ENCODE peak calls at places on chromosome 11, in five cellular contexts. D is transverse colon, C is endothelial cell of umbilical vein, G is sigmoid colon, E is prostate gland. R is an unnamed sample.

GRCh38 chr11:46127150-46127638 is 5.9 kb upstream of the PHF21A start:
- DNase-seq in C (no peak), G (no peak), D (peak), E (no peak), R (no peak)

GRCh38 chr11:115452245-115452644 is 52.0 kb downstream of the CADM1 start:
- DNase-seq in D (no peak), G (no peak), E (no peak), C (no peak), R (no peak)

GRCh38 chr11:100557830-100558611 is 129.1 kb upstream of the ARHGAP42 start:
- DNase-seq in D (no peak), G (no peak), E (no peak), C (no peak), R (no peak)

GRCh38 chr11:23359297-23359696 is 499.0 kb upstream of the CCDC179 start:
- DNase-seq in D (peak), G (no peak), E (no peak), C (peak), R (no peak)

GRCh38 chr11:81303265-81303664 is 1430.4 kb downstream of the FAM181B start:
- DNase-seq in E (no peak), D (no peak), C (no peak), G (no peak), R (no peak)

GRCh38 chr11:113137735-113138529 is 176.5 kb upstream of the TTC12 start:
- DNase-seq in G (no peak), D (no peak), C (no peak), E (no peak), R (no peak)

GRCh38 chr11:17414317-17414737 is 25.9 kb upstream of the KCNJ11 start:
- DNase-seq in E (no peak), D (peak), C (no peak), G (no peak), R (peak)

GRCh38 chr11:75450826-75451783 is 18.1 kb upstream of the KLHL35 start:
- DNase-seq in E (no peak), G (no peak), D (no peak), C (no peak), R (no peak)

GRCh38 chr11:121048464-121049233 is 24.7 kb downstream of the TBCEL start:
- DNase-seq in E (no peak), D (no peak), G (no peak), C (no peak), R (no peak)

GRCh38 chr11:94315664-94316063 is 11.3 kb downstream of the IZUMO1R start:
- DNase-seq in E (no peak), C (no peak), G (no peak), D (no peak), R (no peak)

GRCh38 chr11:65505434-65506315 is 6.8 kb downstream of the MALAT1 start:
- DNase-seq in D (no peak), G (peak), C (peak), E (peak), R (no peak)

GRCh38 chr11:75826463-75827220 is 11.6 kb downstream of the UVRAG start:
- DNase-seq in C (peak), E (no peak), G (no peak), D (no peak), R (no peak)

GRCh38 chr11:116657842-116658825 is 114.7 kb downstream of the BUD13 start:
- DNase-seq in D (no peak), E (no peak), C (no peak), G (no peak), R (no peak)

GRCh38 chr11:88631497-88631896 is 294.0 kb upstream of the CTSC start:
- DNase-seq in G (no peak), D (no peak), C (no peak), E (no peak), R (no peak)

GRCh38 chr11:69100454-69101099 is 51.8 kb downstream of the TPCN2 start:
- DNase-seq in D (no peak), G (no peak), C (no peak), E (no peak), R (no peak)

GRCh38 chr11:15688351-15688792 is 573.6 kb downstream of the INSC start:
- DNase-seq in G (no peak), E (no peak), C (no peak), D (no peak), R (no peak)

GRCh38 chr11:103806130-103806900 is 230.1 kb upstream of the DDI1 start:
- DNase-seq in G (no peak), D (no peak), E (no peak), C (peak), R (no peak)

GRCh38 chr11:95057959-95058358 is 8.7 kb downstream of the KDM4F start:
- DNase-seq in C (no peak), G (no peak), E (no peak), D (no peak), R (no peak)

GRCh38 chr11:102010776-102011500 is 36.3 kb upstream of the CFAP300 start:
- DNase-seq in C (peak), D (peak), E (peak), G (no peak), R (peak)

GRCh38 chr11:99519095-99519494 is 498.3 kb downstream of the CNTN5 start:
- DNase-seq in D (no peak), G (no peak), C (no peak), E (no peak), R (no peak)

GRCh38 chr11:35523861-35524260 is 1.6 kb downstream of the PAMR1 start:
- DNase-seq in E (no peak), D (no peak), C (no peak), G (no peak), R (no peak)

GRCh38 chr11:35524780-35525179 is 636 bp downstream of the PAMR1 start:
- DNase-seq in D (no peak), C (no peak), G (no peak), E (no peak), R (no peak)

GRCh38 chr11:35526370-35526792 is 965 bp upstream of the PAMR1 start:
- DNase-seq in D (no peak), C (no peak), E (no peak), G (no peak), R (no peak)

GRCh38 chr11:35523351-35523768 is 2.1 kb downstream of the PAMR1 start:
- DNase-seq in G (no peak), D (no peak), C (no peak), E (no peak), R (no peak)

DNA sequence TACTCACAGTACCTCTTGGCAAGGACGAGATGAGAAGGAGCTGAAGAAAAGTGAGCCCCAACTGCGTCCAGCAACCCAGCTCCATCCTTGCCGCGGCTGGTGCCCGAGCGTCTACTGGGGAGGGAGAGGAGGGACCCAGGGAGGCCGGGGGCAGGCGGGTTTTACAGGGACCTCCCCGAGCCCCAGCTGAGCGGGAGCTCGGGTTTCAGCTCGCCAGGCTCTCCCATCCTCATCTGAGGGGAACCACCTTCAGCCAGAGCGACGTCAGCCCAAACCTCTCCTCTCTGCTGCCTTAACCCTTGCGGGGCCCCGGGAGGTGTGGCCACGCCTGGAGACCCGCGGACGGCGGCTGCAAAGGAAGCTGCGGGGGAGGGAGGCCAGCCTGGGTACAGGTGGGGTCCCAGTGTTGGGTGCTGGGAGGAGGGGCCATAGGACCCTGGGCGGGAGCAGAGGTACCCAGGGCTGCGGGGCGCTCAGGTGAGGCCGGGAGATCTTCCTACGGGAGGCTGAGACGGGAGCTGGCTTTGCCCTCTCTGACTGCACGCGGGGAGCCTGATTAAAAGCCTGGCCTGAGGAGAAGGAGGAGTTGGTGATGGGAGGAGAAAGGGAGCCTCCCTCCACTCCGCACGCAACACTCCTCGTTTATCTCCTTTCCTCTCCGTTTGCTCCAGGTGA is at the start of gene PAMR1:
- DNase-seq in G (peak), E (peak), C (no peak), D (peak), R (peak)
- TF ChIP-seq POLR2A in G (no peak), E (no peak), C (no peak), D (peak), R (no peak)

GRCh38 chr11:37502202-37502601 is 904.2 kb upstream of the RAG2 start:
- DNase-seq in G (no peak), C (no peak), D (no peak), E (no peak), R (no peak)

GRCh38 chr11:37505406-37505805 is 907.4 kb upstream of the RAG2 start:
- DNase-seq in E (no peak), G (no peak), C (no peak), D (no peak), R (no peak)

GRCh38 chr11:37504066-37504611 is 906.1 kb upstream of the RAG2 start:
- DNase-seq in E (no peak), C (no peak), G (no peak), D (no peak), R (no peak)

GRCh38 chr11:37504925-37505324 is 906.9 kb upstream of the RAG2 start:
- DNase-seq in C (no peak), G (no peak), D (no peak), E (no peak), R (no peak)

GRCh38 chr11:37503411-37504065 is 905.5 kb upstream of the RAG2 start:
- DNase-seq in G (no peak), D (no peak), E (no peak), C (no peak), R (no peak)
- TF ChIP-seq POLR2AphosphoS5 in G (no peak), D (no peak), E (no peak), C (no peak), R (no peak)

GRCh38 chr11:6745465-6746015 is 26.2 kb downstream of the OR2AG2 start:
- DNase-seq in E (no peak), D (no peak), G (no peak), C (peak), R (no peak)
- H3K4me3 ChIP-seq in E (no peak), D (peak), G (no peak), C (peak), R (peak)

GRCh38 chr11:86952221-86952875 is 2.8 kb downstream of the FZD4 start:
- DNase-seq in G (no peak), C (peak), E (peak), D (no peak), R (no peak)

GRCh38 chr11:86954288-86955110 is 696 bp downstream of the FZD4 start:
- DNase-seq in C (peak), D (peak), G (peak), E (no peak), R (no peak)

GRCh38 chr11:86952933-86953637 is 2.1 kb downstream of the FZD4 start:
- DNase-seq in D (no peak), C (peak), G (no peak), E (no peak), R (no peak)

GRCh38 chr11:86955674-86956522 is 703 bp upstream of the FZD4 start:
- DNase-seq in D (peak), C (peak), G (peak), E (peak), R (peak)

GRCh38 chr11:86955111-86955673 is at the start of gene FZD4:
- DNase-seq in G (peak), E (peak), C (peak), D (peak), R (peak)
- TF ChIP-seq POLR2A in G (no peak), E (peak), C (peak), D (no peak), R (no peak)

GRCh38 chr11:34167961-34168360 is 62.5 kb downstream of the NAT10 start:
- DNase-seq in D (no peak), E (peak), C (no peak), G (no peak), R (no peak)

GRCh38 chr11:34165786-34166557 is 60.5 kb downstream of the NAT10 start:
- DNase-seq in D (no peak), G (no peak), C (no peak), E (peak), R (no peak)

GRCh38 chr11:34166806-34167740 is 61.6 kb downstream of the NAT10 start:
- DNase-seq in D (no peak), G (no peak), E (no peak), C (no peak), R (no peak)

GRCh38 chr11:34169664-34170063 is 64.2 kb downstream of the NAT10 start:
- DNase-seq in E (no peak), G (no peak), C (no peak), D (no peak), R (no peak)

DNA sequence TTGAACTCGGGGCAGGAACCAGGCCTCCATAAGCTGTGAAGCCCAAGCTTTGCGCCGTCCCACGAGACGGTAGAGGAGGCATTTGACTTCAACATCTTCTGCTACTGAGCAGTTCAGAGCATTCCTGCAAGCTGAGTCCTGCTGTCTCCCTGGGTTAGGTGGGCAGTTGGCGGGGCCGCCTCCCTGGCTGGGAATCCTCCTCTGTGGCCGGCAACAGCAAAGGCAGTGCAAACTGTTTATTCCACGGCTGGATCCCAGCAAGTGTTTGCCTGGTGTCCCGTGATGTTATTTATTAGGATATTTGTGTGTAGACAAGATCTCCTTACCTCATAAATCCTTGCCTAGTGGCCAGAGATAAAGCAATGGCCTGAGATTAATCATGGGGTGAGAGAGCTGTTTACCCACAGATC is 63.2 kb downstream of the NAT10 start:
- DNase-seq in E (peak), C (no peak), G (no peak), D (no peak), R (no peak)
- TF ChIP-seq POLR2AphosphoS5 in E (peak), C (no peak), G (no peak), D (no peak), R (no peak)

GRCh38 chr11:70140859-70141489 is 62.1 kb upstream of the FADD start:
- DNase-seq in C (no peak), G (no peak), D (no peak), E (no peak), R (no peak)

GRCh38 chr11:70139785-70140410 is 61.8 kb downstream of the ANO1 start:
- DNase-seq in G (no peak), C (no peak), E (no peak), D (no peak), R (peak)

GRCh38 chr11:70141490-70142014 is 61.5 kb upstream of the FADD start:
- DNase-seq in D (no peak), E (no peak), C (no peak), G (no peak), R (no peak)

GRCh38 chr11:70144262-70144661 is 58.8 kb upstream of the FADD start:
- DNase-seq in G (no peak), D (no peak), E (no peak), C (no peak), R (no peak)

DNA sequence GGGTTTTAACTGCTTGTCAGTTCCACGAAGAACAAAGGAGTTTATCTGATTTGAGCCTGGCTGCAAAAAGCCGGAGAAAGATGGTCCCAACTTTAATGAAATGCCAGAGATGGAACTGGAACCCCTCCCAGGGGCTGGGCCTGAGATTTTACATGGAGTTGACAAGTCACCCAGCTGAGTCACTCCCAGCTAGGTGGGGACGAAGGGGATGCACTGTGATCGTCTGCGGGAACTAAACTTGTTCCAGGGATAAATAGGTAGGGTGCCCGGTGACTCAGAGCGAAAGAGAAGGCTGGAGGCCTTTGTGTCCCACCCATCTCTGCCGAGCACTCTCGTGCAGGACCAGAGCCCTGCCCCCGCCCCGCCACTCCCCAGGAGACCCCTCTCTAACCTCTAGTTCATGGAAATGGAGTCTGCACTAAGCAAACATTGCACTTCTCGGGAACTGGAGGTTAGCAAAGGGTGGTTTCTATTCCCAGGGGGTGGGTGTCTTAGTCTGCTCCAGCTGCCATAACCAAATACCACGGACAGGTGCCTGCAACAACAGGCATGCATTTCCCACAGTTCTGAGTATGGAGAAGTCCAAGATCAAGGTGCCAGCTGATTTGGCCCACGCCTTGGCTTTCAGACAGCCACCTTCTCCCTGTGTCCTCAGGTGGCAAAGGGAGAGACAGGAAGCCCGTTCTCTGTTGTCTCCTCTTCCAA is 60.8 kb upstream of the FADD start:
- DNase-seq in C (no peak), E (no peak), D (no peak), G (no peak), R (peak)
- H3K4me3 ChIP-seq in C (no peak), E (no peak), D (no peak), G (no peak), R (no peak)

GRCh38 chr11:35802221-35802620 is 139.6 kb downstream of the TRIM44 start:
- DNase-seq in C (no peak), G (no peak), D (no peak), E (no peak), R (no peak)

GRCh38 chr11:35803115-35803514 is 140.5 kb downstream of the TRIM44 start:
- DNase-seq in D (no peak), E (no peak), G (no peak), C (no peak), R (no peak)

GRCh38 chr11:35799655-35800054 is 137.1 kb downstream of the TRIM44 start:
- DNase-seq in G (no peak), C (no peak), D (no peak), E (no peak), R (no peak)

GRCh38 chr11:35802672-35803071 is 140.1 kb downstream of the TRIM44 start:
- DNase-seq in E (no peak), G (no peak), C (no peak), D (no peak), R (no peak)

DNA sequence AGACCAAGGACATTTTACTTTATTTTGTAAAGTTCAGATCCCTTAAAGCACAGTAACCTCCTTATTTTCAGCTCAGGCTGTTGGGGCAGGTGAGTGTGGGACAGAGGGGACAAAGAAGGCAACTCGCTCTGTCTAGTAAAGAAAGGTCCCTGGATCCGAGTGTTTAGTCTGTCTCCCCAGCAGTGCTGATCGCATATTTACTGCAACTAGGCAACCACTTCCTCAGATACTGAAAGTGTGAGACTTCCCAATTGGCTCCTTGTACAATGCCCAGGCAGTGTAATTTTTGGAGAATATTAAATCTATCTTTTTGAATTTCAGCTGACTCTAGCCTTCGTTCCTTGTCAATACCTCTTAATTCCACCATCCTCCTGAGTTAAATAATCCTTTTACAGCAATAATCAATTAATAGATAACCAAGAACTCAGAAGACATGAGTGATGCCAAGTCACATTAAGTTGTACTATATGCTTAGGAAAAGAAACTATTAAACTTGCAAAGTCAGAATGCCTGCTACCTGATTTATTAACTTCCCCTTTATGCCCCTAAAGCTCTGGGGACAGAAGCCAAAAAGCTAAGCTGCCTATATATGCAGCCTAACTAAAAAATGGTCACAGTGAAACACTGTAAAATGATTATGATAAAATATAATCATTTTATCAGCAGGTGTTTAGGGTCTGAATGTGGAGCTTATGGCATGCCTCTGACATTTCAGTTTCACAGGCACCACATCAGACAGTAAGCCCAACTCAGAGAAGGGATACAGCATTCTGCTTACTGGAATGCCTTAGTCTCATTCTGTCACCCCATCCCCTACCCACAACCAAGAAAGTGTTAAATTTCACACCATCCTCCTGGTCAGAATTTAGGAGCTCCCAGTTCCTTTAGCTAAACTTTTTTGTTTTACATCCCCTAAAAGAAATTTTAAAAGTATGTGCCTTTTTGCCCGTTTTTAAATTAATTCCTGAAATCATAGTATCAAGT is 138.7 kb downstream of the TRIM44 start:
- DNase-seq in D (no peak), E (no peak), G (no peak), C (peak), R (no peak)
- TF ChIP-seq POLR2A in D (no peak), E (no peak), G (no peak), C (no peak), R (no peak)

R was measured in stomach.